ENCODE peak calls at places on chromosomes 12 and 14, in four cellular contexts. L is fibroblast of lung, B is brain microvascular endothelial cell, X is epithelial cell of proximal tubule. T is an unnamed sample.

GRCh38 chr14:100619382-100620305 is 32.4 kb upstream of the BEGAIN start:
- DNase-seq in L (no peak), B (no peak), X (no peak), T (no peak)

GRCh38 chr14:33455998-33456397 is 494.9 kb downstream of the EGLN3 start:
- DNase-seq in L (peak), B (no peak), X (no peak), T (no peak)

GRCh38 chr14:97266653-97267052 is 469.5 kb downstream of the VRK1 start:
- DNase-seq in L (peak), B (peak), X (peak), T (no peak)

GRCh38 chr14:36647827-36648753 is 13.6 kb upstream of the PAX9 start:
- DNase-seq in L (peak), B (peak), X (no peak), T (no peak)

GRCh38 chr14:24605435-24606190 is 3.9 kb downstream of the GZMH start:
- DNase-seq in L (no peak), B (no peak), X (no peak), T (no peak)

GRCh38 chr12:67161322-67161918 is 107.7 kb upstream of the CAND1 start:
- DNase-seq in L (peak), B (peak), X (no peak), T (peak)

GRCh38 chr12:131752457-131752856 is 41.6 kb downstream of the SFSWAP start:
- DNase-seq in L (no peak), B (no peak), X (no peak), T (no peak)

GRCh38 chr12:62435337-62436163 is 31.1 kb upstream of the MON2 start:
- DNase-seq in L (peak), B (peak), X (peak), T (peak)

DNA sequence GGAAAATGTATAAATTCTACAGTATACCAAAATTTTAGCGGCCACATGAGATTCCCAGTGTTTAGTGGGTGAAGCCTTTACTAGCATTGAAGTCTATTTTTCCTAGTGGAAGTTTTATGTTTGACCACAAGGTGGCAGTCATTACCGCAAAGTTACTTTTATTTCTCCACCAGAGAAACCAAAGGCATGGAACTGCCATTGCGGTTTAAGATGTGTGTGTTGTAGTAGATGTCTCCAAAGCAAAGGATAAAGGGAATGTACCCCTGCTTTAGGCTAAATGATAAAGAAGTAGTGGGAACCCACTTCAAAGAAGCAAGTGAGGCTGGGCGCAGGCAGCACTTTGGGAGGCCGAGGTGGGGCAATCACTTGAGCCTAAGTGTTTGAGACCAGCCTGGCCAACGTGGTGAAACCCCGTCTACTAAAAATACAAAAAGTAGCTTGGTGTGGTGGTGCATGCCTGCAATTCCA is 140.5 kb downstream of the PRKCH start:
- DNase-seq in L (peak), B (peak), X (no peak), T (peak)
- TF ChIP-seq CTCF in L (peak), B (peak), X (peak), T (peak)

DNA sequence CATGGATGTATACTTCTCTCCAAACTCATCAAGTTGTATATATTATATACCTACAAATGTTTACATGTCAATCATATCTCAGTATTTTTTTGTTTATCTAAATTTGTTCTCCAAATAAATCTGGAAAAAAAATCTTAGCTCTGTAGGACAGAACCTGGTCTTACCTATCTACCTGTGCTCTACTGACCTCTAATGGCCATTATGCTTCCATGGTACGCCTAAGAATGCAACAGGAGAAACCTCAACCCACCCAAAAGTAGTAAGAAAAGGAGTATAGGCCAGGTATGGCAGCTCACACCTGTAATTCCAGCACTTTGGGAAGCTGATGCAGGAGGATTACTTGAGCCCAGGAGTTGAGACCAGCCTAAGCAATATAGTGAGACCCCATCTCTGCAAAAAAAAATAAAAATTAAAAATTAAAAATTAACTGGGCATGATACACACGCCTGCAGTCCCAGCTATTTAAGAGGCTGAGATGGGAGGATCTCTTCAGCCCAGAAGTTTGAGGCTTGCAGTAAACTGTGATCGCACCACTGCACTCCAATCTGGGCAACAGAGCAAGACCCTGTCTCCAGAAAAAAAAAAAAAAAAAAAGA is 8.7 kb downstream of the OR11H4 start:
- DNase-seq in L (no peak), B (no peak), X (no peak), T (no peak)
- TF ChIP-seq CTCF in L (no peak), B (no peak), X (peak), T (no peak)

GRCh38 chr12:3724096-3724805 is 28.7 kb downstream of the CRACR2A start:
- DNase-seq in L (no peak), B (no peak), X (no peak), T (no peak)
- TF ChIP-seq CTCF in L (no peak), B (no peak), X (no peak), T (no peak)

GRCh38 chr14:65940056-65940735 is 527.7 kb downstream of the FUT8 start:
- DNase-seq in L (no peak), B (no peak), X (no peak), T (no peak)
- TF ChIP-seq CTCF in L (no peak), B (peak), X (peak), T (no peak)

DNA sequence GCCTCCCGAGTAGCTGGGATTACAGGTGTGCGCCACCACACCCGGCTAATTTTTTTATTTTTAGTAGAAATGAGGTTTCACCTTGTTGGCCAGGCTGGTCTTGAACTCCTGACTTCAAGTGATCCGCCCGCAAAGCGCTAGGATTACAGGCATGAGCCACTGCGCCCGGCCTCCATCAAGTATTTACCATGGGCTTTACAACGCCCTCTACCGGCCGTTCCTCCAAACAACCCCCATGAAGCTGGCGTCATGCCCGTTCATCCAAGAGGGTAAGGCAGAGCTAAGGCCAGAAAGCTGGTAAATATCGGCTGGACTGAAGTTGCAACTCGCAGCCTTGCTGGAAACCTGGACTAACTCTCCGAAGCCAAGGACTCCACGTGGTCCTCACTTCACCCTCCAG is 41.6 kb downstream of the RNF34 start:
- DNase-seq in L (no peak), B (no peak), X (no peak), T (no peak)
- TF ChIP-seq CTCF in L (no peak), B (no peak), X (peak), T (no peak)

DNA sequence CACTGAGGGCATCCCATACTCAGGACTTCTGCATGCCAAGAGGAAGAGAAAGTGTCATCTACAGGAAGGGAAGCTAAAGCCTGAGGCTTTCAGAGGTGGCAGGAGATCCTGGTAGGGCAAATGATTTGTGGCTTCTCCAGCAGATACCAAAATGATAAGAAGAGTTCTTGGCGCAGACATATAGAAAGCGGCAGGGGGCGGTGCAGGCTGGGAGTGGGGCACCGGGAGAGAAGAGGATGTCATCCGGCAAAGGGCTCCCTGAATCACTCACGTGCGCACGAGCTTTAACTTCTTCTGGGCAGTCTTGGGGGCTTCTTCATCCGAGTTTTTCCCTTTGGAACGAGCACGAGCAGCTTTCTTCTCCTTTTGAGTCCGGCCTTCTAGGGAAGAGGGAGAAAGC is 5.2 kb upstream of the ACRBP start:
- DNase-seq in L (no peak), B (no peak), X (no peak), T (no peak)
- TF ChIP-seq CTCF in L (no peak), B (no peak), X (no peak), T (no peak)

GRCh38 chr12:100058482-100059029 is 73.8 kb upstream of the ANKS1B start:
- DNase-seq in L (peak), B (peak), X (no peak), T (peak)
- TF ChIP-seq CTCF in L (peak), B (peak), X (peak), T (peak)

GRCh38 chr12:8087666-8088065 is 5.6 kb downstream of the NECAP1 start:
- DNase-seq in L (no peak), B (no peak), X (no peak), T (no peak)
- TF ChIP-seq CTCF in L (no peak), B (no peak), X (no peak), T (no peak)